ENCODE peak calls at places on chromosome 10, in four cellular contexts. G, K, A and H are unnamed samples.

GRCh38 chr10:69703256-69703655 is 73.2 kb downstream of the FAM241B start:
- DNase-seq in G (no peak), K (no peak), A (no peak), H (no peak)

GRCh38 chr10:71585579-71586092 is 133.9 kb downstream of the C10orf105 start:
- DNase-seq in G (no peak), K (no peak), A (no peak), H (no peak)

GRCh38 chr10:125878957-125879835 is 1.9 kb downstream of the DHX32 start:
- DNase-seq in G (no peak), K (peak), A (no peak), H (peak)

GRCh38 chr10:85168287-85168686 is 839.9 kb downstream of the CCSER2 start:
- DNase-seq in G (no peak), K (no peak), A (no peak), H (no peak)

GRCh38 chr10:117159390-117159789 is 21.3 kb upstream of the VAX1 start:
- DNase-seq in G (no peak), K (no peak), A (no peak), H (no peak)

GRCh38 chr10:132368881-132369635 is 27.9 kb upstream of the PWWP2B start:
- DNase-seq in G (no peak), K (peak), A (no peak), H (no peak)

GRCh38 chr10:132163278-132163765 is 23.4 kb upstream of the DPYSL4 start:
- DNase-seq in G (peak), K (no peak), A (peak), H (no peak)

GRCh38 chr10:60029441-60029840 is 123.1 kb upstream of the CCDC6 start:
- DNase-seq in G (no peak), K (no peak), A (peak), H (no peak)

GRCh38 chr10:108639010-108639409 is 1284.3 kb downstream of the XPNPEP1 start:
- DNase-seq in G (no peak), K (no peak), A (no peak), H (no peak)